ENCODE peak calls at places on chromosome 17, in five cellular contexts. C is psoas muscle; J is central memory CD4-positive, alpha-beta T cell; R is stimulated activated CD4-positive, alpha-beta T cell treated with anti-CD3 and anti-CD28 coated beads, Interleukin-12 subunit alpha, Interleukin-12 subunit beta, amount 100 ng/mL, for 4 hours; D is HEK293T. F is an unnamed sample.

GRCh38 chr17:83200231-83200699 is 120.9 kb downstream of the METRNL start:
- DNase-seq in C (peak), D (no peak), J (peak), R (no peak), F (no peak)

GRCh38 chr17:80774643-80775281 is 216.9 kb upstream of the CHMP6 start:
- DNase-seq in R (no peak), C (no peak), D (peak), J (no peak), F (no peak)

GRCh38 chr17:4634981-4635380 is 6.5 kb downstream of the ALOX15 start:
- DNase-seq in J (no peak), D (no peak), R (no peak), C (no peak), F (no peak)

GRCh38 chr17:78706271-78706915 is 75.7 kb downstream of the CYTH1 start:
- DNase-seq in C (no peak), D (no peak), J (no peak), R (no peak), F (no peak)

GRCh38 chr17:2688351-2689342 is 22.9 kb downstream of the CLUH start:
- DNase-seq in C (peak), D (peak), R (no peak), J (no peak), F (no peak)

GRCh38 chr17:15893333-15894024 is 51.5 kb upstream of the ADORA2B start:
- DNase-seq in R (no peak), D (no peak), C (no peak), J (no peak), F (no peak)

GRCh38 chr17:67891481-67892119 is 66.3 kb downstream of the BPTF start:
- DNase-seq in D (peak), R (no peak), C (no peak), J (no peak), F (no peak)

GRCh38 chr17:13085578-13085977 is 67.8 kb upstream of the ELAC2 start:
- DNase-seq in J (no peak), R (no peak), D (no peak), C (no peak), F (no peak)

GRCh38 chr17:28043296-28043695 is 819 bp downstream of the NLK start:
- DNase-seq in D (no peak), J (no peak), C (no peak), R (no peak), F (no peak)

GRCh38 chr17:44360144-44360533 is 3.5 kb downstream of the FAM171A2 start:
- DNase-seq in D (no peak), R (no peak), J (no peak), C (no peak), F (no peak)

GRCh38 chr17:62179525-62180161 is 114.6 kb upstream of the MED13 start:
- DNase-seq in D (no peak), R (no peak), J (no peak), C (no peak), F (no peak)

GRCh38 chr17:29718446-29719039 is 95.8 kb upstream of the CORO6 start:
- DNase-seq in R (no peak), J (no peak), D (no peak), C (no peak), F (no peak)

GRCh38 chr17:36089888-36090836 is at the start of gene CCL3:
- DNase-seq in D (no peak), C (peak), J (no peak), R (peak), F (no peak)

GRCh38 chr17:42918902-42919521 is 18.4 kb downstream of the G6PC1 start:
- DNase-seq in C (no peak), J (no peak), D (no peak), R (no peak), F (no peak)

GRCh38 chr17:57895382-57896060 is 45.7 kb upstream of the MRPS23 start:
- DNase-seq in C (peak), R (no peak), J (no peak), D (no peak), F (no peak)

GRCh38 chr17:82349287-82349701 is 9.8 kb upstream of the TEX19 start:
- DNase-seq in J (no peak), D (no peak), C (peak), R (no peak), F (no peak)

GRCh38 chr17:18993876-18994275 is 10.7 kb downstream of the FAM83G start:
- DNase-seq in D (no peak), J (no peak), C (no peak), R (no peak), F (no peak)

GRCh38 chr17:29615048-29615385 is 7.7 kb downstream of the CORO6 start:
- DNase-seq in D (no peak), C (peak), R (peak), J (peak), F (peak)

GRCh38 chr17:53319947-53320346 is 502.8 kb upstream of the KIF2B start:
- DNase-seq in J (no peak), R (no peak), C (no peak), D (no peak), F (no peak)

GRCh38 chr17:66126231-66126630 is 65.7 kb downstream of the CEP112 start:
- DNase-seq in C (no peak), R (no peak), J (no peak), D (no peak), F (no peak)

GRCh38 chr17:75783069-75783783 is 1.4 kb upstream of the UNK start:
- DNase-seq in R (no peak), J (peak), D (no peak), C (no peak), F (peak)

GRCh38 chr17:81537856-81538555 is 9.8 kb downstream of the FSCN2 start:
- DNase-seq in J (no peak), D (no peak), R (no peak), C (peak), F (no peak)

GRCh38 chr17:8836821-8837426 is 30.6 kb downstream of the PIK3R6 start:
- DNase-seq in D (no peak), R (no peak), C (no peak), J (no peak), F (no peak)

GRCh38 chr17:79572136-79572915 is 38.5 kb downstream of the RBFOX3 start:
- DNase-seq in D (no peak), C (no peak), R (no peak), J (no peak), F (no peak)

GRCh38 chr17:69117855-69118758 is 23.6 kb downstream of the ABCA6 start:
- DNase-seq in J (no peak), R (no peak), C (no peak), D (no peak), F (no peak)

GRCh38 chr17:3958200-3958599 is 6.0 kb downstream of the ATP2A3 start:
- DNase-seq in C (no peak), R (no peak), J (no peak), D (no peak), F (no peak)

GRCh38 chr17:73232587-73233373 is 28.9 kb downstream of the CPSF4L start:
- DNase-seq in C (peak), J (no peak), R (peak), D (peak), F (no peak)

GRCh38 chr17:73589096-73589980 is 54.9 kb downstream of the SDK2 start:
- DNase-seq in R (no peak), J (no peak), D (no peak), C (no peak), F (no peak)

GRCh38 chr17:16380640-16381495 is at the start of gene UBB:
- DNase-seq in R (peak), J (peak), D (peak), C (peak), F (peak)

GRCh38 chr17:28744104-28744801 is 442 bp downstream of the TRAF4 start:
- DNase-seq in D (no peak), R (peak), C (peak), J (peak), F (peak)

F was measured in CD4-positive, CD25-positive, alpha-beta regulatory T cell.